ENCODE peak calls at places on chromosomes 5 and 9, in eight cellular contexts. One of them, this sample, is unnamed.

GRCh38 chr5:133232911-133233310 is 181.1 kb downstream of the HSPA4 start:
- DNase-seq in substantia nigra: no peak
- DNase-seq in body of pancreas: no peak
- DNase-seq in astrocyte: no peak
- DNase-seq in GM23338: no peak
- DNase-seq in PC-9: no peak
- DNase-seq in Peyer's patch: no peak
- DNase-seq in aorta: no peak
- DNase-seq in this sample: no peak

GRCh38 chr5:141960018-141960417 is 2.0 kb upstream of the PCDH12 start:
- DNase-seq in substantia nigra: no peak
- DNase-seq in body of pancreas: no peak
- DNase-seq in astrocyte: no peak
- DNase-seq in GM23338: peak
- DNase-seq in PC-9: no peak
- DNase-seq in Peyer's patch: no peak
- DNase-seq in aorta: no peak
- DNase-seq in this sample: no peak

GRCh38 chr9:38432922-38433510 is 8.8 kb upstream of the IGFBPL1 start:
- DNase-seq in substantia nigra: no peak
- DNase-seq in body of pancreas: no peak
- DNase-seq in astrocyte: peak
- DNase-seq in GM23338: peak
- DNase-seq in PC-9: no peak
- DNase-seq in Peyer's patch: no peak
- DNase-seq in aorta: no peak
- DNase-seq in this sample: no peak

GRCh38 chr5:124678478-124678877 is 68.0 kb downstream of the ZNF608 start:
- DNase-seq in substantia nigra: no peak
- DNase-seq in body of pancreas: peak
- DNase-seq in astrocyte: no peak
- DNase-seq in GM23338: no peak
- DNase-seq in PC-9: no peak
- DNase-seq in Peyer's patch: no peak
- DNase-seq in aorta: no peak
- DNase-seq in this sample: no peak

GRCh38 chr9:131045300-131046092 is 36.5 kb downstream of the LAMC3 start:
- DNase-seq in substantia nigra: no peak
- DNase-seq in body of pancreas: no peak
- DNase-seq in astrocyte: no peak
- DNase-seq in GM23338: no peak
- DNase-seq in PC-9: no peak
- DNase-seq in Peyer's patch: no peak
- DNase-seq in aorta: no peak
- DNase-seq in this sample: no peak

GRCh38 chr5:87541033-87541432 is 128.3 kb upstream of the CCNH start:
- DNase-seq in substantia nigra: peak
- DNase-seq in body of pancreas: peak
- DNase-seq in astrocyte: peak
- DNase-seq in GM23338: peak
- DNase-seq in PC-9: peak
- DNase-seq in Peyer's patch: peak
- DNase-seq in aorta: peak
- DNase-seq in this sample: peak

GRCh38 chr5:42811591-42812392 is at the start of gene SELENOP:
- DNase-seq in substantia nigra: peak
- DNase-seq in body of pancreas: peak
- DNase-seq in astrocyte: no peak
- DNase-seq in GM23338: peak
- DNase-seq in PC-9: peak
- DNase-seq in Peyer's patch: peak
- DNase-seq in aorta: peak
- DNase-seq in this sample: peak

GRCh38 chr5:73392775-73393174 is 55.8 kb downstream of the FOXD1 start:
- DNase-seq in substantia nigra: no peak
- DNase-seq in body of pancreas: no peak
- DNase-seq in astrocyte: no peak
- DNase-seq in GM23338: no peak
- DNase-seq in PC-9: no peak
- DNase-seq in Peyer's patch: peak
- DNase-seq in aorta: no peak
- DNase-seq in this sample: no peak

GRCh38 chr5:53261245-53261644 is 151.7 kb upstream of the MOCS2 start:
- DNase-seq in substantia nigra: no peak
- DNase-seq in body of pancreas: no peak
- DNase-seq in astrocyte: no peak
- DNase-seq in GM23338: no peak
- DNase-seq in PC-9: no peak
- DNase-seq in Peyer's patch: no peak
- DNase-seq in aorta: no peak
- DNase-seq in this sample: no peak

DNA sequence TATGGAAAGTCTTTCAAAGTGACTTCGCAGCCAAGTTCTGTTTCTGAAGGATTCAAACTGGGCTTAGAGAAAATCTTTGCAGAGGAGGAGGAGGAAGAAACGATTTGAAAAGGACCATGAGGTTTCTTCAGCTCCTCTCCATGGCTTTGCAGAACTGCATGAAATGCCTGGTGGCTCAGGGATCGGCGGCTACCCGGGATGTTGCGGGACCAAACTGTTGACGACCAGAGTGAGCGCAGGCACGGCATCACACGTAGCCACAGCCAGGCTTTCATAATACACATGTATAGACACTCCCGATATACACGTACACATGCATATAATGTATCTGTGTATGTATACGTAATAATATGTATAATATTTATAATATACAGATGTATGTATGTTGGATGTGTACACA is 180.0 kb downstream of the PAX5 start:
- DNase-seq in substantia nigra: no peak
- DNase-seq in body of pancreas: no peak
- DNase-seq in astrocyte: no peak
- DNase-seq in GM23338: no peak
- DNase-seq in PC-9: no peak
- DNase-seq in Peyer's patch: no peak
- DNase-seq in aorta: peak
- DNase-seq in this sample: no peak
- H3K27ac ChIP-seq in substantia nigra: no peak
- H3K27ac ChIP-seq in body of pancreas: no peak
- H3K27ac ChIP-seq in astrocyte: no peak
- H3K27ac ChIP-seq in GM23338: no peak
- H3K27ac ChIP-seq in PC-9: no peak
- H3K27ac ChIP-seq in Peyer's patch: no peak
- H3K27ac ChIP-seq in aorta: no peak
- H3K27ac ChIP-seq in this sample: no peak

GRCh38 chr9:128627906-128628305 is 28.7 kb downstream of the DYNC2I2 start:
- DNase-seq in substantia nigra: no peak
- DNase-seq in body of pancreas: no peak
- DNase-seq in astrocyte: no peak
- DNase-seq in GM23338: no peak
- DNase-seq in PC-9: no peak
- DNase-seq in Peyer's patch: no peak
- DNase-seq in aorta: peak
- DNase-seq in this sample: no peak
- H3K27ac ChIP-seq in substantia nigra: no peak
- H3K27ac ChIP-seq in body of pancreas: peak
- H3K27ac ChIP-seq in astrocyte: no peak
- H3K27ac ChIP-seq in GM23338: peak
- H3K27ac ChIP-seq in PC-9: no peak
- H3K27ac ChIP-seq in Peyer's patch: no peak
- H3K27ac ChIP-seq in aorta: no peak
- H3K27ac ChIP-seq in this sample: no peak

DNA sequence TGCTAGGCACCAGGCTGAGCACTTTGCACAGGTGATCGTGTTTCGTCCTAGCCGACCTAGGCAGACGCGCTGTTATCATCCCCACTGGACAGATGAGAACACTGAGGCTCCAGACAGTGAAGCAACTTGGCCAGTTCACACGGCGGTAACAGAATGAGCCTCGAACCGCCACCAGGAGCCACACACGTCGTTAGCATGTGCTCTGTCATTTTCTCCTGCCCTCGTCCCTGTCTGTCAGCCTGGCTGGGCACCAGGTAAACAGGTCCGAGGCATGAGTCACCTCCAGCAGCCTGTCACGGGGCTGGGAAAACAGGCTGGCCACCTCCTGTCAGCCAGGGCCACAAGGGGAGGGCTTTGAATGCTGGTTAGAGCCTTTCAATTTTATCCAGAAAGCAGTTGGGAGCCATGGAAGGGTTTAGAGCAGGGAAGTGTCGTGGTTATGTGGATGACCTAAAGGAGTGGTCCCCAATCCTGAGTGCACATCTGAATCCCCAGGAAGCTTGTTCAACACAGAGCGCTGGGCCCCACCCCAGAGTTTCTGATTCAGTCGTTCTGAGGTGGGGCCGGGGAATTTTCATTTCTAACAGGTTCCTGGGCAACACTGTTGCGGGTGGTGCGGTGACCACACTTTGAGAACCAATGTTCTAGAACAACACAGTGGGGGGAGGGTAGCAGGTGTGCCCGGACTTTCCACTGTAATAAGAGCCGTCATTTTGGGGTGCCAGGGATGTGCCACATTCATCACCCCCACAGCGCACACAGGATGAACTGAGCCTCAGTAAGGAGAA is 39.5 kb downstream of the DUSP1 start:
- DNase-seq in substantia nigra: no peak
- DNase-seq in body of pancreas: peak
- DNase-seq in astrocyte: peak
- DNase-seq in GM23338: no peak
- DNase-seq in PC-9: peak
- DNase-seq in Peyer's patch: peak
- DNase-seq in aorta: no peak
- DNase-seq in this sample: peak
- H3K27ac ChIP-seq in substantia nigra: no peak
- H3K27ac ChIP-seq in body of pancreas: peak
- H3K27ac ChIP-seq in astrocyte: no peak
- H3K27ac ChIP-seq in GM23338: no peak
- H3K27ac ChIP-seq in PC-9: no peak
- H3K27ac ChIP-seq in Peyer's patch: no peak
- H3K27ac ChIP-seq in aorta: peak
- H3K27ac ChIP-seq in this sample: peak

GRCh38 chr5:78983601-78984000 is 1.5 kb downstream of the ARSB start:
- DNase-seq in substantia nigra: no peak
- DNase-seq in body of pancreas: no peak
- DNase-seq in astrocyte: no peak
- DNase-seq in GM23338: no peak
- DNase-seq in PC-9: no peak
- DNase-seq in Peyer's patch: no peak
- DNase-seq in aorta: no peak
- DNase-seq in this sample: no peak
- H3K27ac ChIP-seq in substantia nigra: peak
- H3K27ac ChIP-seq in body of pancreas: peak
- H3K27ac ChIP-seq in astrocyte: peak
- H3K27ac ChIP-seq in GM23338: peak
- H3K27ac ChIP-seq in PC-9: peak
- H3K27ac ChIP-seq in Peyer's patch: peak
- H3K27ac ChIP-seq in aorta: no peak
- H3K27ac ChIP-seq in this sample: no peak

DNA sequence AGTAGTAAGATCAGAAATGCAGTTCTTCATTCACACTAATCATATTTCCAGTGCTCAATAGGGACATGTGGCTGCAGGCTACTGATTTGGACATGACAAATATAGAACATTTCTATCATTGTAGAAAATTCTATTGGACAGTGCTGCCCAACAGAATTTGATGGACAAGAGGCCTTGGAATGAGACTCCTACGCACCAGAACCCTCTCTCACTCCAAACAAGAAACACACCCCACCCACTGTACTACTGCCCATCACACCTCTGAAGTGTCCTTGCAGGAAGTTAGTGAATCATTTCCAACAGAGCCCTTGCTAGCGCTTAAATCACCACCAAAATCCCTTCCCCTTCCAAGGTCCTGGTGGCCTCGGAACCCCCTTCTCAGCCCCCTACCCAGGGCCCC is 66.5 kb downstream of the ROR2 start:
- DNase-seq in substantia nigra: no peak
- DNase-seq in body of pancreas: no peak
- DNase-seq in astrocyte: no peak
- DNase-seq in GM23338: no peak
- DNase-seq in PC-9: no peak
- DNase-seq in Peyer's patch: no peak
- DNase-seq in aorta: no peak
- DNase-seq in this sample: no peak
- H3K27ac ChIP-seq in substantia nigra: no peak
- H3K27ac ChIP-seq in body of pancreas: no peak
- H3K27ac ChIP-seq in astrocyte: no peak
- H3K27ac ChIP-seq in GM23338: no peak
- H3K27ac ChIP-seq in PC-9: no peak
- H3K27ac ChIP-seq in Peyer's patch: no peak
- H3K27ac ChIP-seq in aorta: no peak
- H3K27ac ChIP-seq in this sample: no peak

GRCh38 chr9:94868462-94868861 is 142.0 kb downstream of the AOPEP start:
- DNase-seq in substantia nigra: no peak
- DNase-seq in body of pancreas: no peak
- DNase-seq in astrocyte: peak
- DNase-seq in GM23338: no peak
- DNase-seq in PC-9: no peak
- DNase-seq in Peyer's patch: no peak
- DNase-seq in aorta: no peak
- DNase-seq in this sample: no peak

GRCh38 chr9:94867281-94867841 is 140.9 kb downstream of the AOPEP start:
- DNase-seq in substantia nigra: no peak
- DNase-seq in body of pancreas: peak
- DNase-seq in astrocyte: peak
- DNase-seq in GM23338: peak
- DNase-seq in PC-9: peak
- DNase-seq in Peyer's patch: peak
- DNase-seq in aorta: peak
- DNase-seq in this sample: peak

GRCh38 chr9:94866770-94867169 is 140.3 kb downstream of the AOPEP start:
- DNase-seq in substantia nigra: no peak
- DNase-seq in body of pancreas: no peak
- DNase-seq in astrocyte: no peak
- DNase-seq in GM23338: no peak
- DNase-seq in PC-9: no peak
- DNase-seq in Peyer's patch: no peak
- DNase-seq in aorta: no peak
- DNase-seq in this sample: no peak

GRCh38 chr9:94869415-94869838 is 142.9 kb downstream of the AOPEP start:
- DNase-seq in substantia nigra: no peak
- DNase-seq in body of pancreas: no peak
- DNase-seq in astrocyte: peak
- DNase-seq in GM23338: no peak
- DNase-seq in PC-9: peak
- DNase-seq in Peyer's patch: no peak
- DNase-seq in aorta: no peak
- DNase-seq in this sample: no peak

DNA sequence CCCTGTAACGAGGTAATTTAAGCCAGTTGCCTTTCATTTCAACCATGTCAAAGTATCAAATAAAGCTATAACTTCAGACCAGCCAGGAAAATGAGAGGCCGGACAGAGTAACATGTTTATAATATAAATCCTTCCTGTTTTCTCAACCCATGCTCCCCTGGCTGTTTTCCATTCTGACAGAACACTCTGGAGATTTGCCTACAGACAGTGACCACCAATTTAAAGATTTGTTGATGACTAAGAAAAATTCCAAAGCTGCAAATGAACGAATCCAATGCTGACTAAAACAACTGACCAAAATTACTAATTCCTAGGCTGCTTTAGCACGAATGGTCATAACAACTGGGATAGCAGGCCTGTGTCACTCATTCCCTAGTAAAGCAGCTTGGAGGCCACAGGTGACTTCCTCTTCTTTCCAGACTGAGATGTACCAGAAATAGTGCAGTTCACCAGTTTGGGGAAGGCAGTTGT is 141.4 kb downstream of the AOPEP start:
- DNase-seq in substantia nigra: no peak
- DNase-seq in body of pancreas: no peak
- DNase-seq in astrocyte: peak
- DNase-seq in GM23338: no peak
- DNase-seq in PC-9: peak
- DNase-seq in Peyer's patch: no peak
- DNase-seq in aorta: no peak
- DNase-seq in this sample: no peak
- H3K27ac ChIP-seq in substantia nigra: peak
- H3K27ac ChIP-seq in body of pancreas: peak
- H3K27ac ChIP-seq in astrocyte: peak
- H3K27ac ChIP-seq in GM23338: peak
- H3K27ac ChIP-seq in PC-9: peak
- H3K27ac ChIP-seq in Peyer's patch: peak
- H3K27ac ChIP-seq in aorta: peak
- H3K27ac ChIP-seq in this sample: peak

This sample was measured in epithelial cell of prostate.